ENCODE peak calls at places on chromosomes 7 and 10, in five cellular contexts. One of them, this sample, is unnamed.

GRCh38 chr10:79434816-79435215 is 10.6 kb downstream of the ZCCHC24 start:
- DNase-seq in fibroblast of the conjunctiva: no peak
- DNase-seq in sigmoid colon: peak
- DNase-seq in AG10803: peak
- DNase-seq in effector CD8-positive, alpha-beta T cell: no peak
- DNase-seq in this sample: peak

GRCh38 chr10:24469993-24470392 is 253.7 kb downstream of the ARHGAP21 start:
- DNase-seq in AG10803: no peak
- DNase-seq in fibroblast of the conjunctiva: no peak
- DNase-seq in sigmoid colon: no peak
- DNase-seq in effector CD8-positive, alpha-beta T cell: no peak
- DNase-seq in this sample: no peak

GRCh38 chr10:4740471-4740870 is 85.5 kb upstream of the AKR1E2 start:
- DNase-seq in sigmoid colon: no peak
- DNase-seq in effector CD8-positive, alpha-beta T cell: no peak
- DNase-seq in AG10803: no peak
- DNase-seq in fibroblast of the conjunctiva: no peak
- DNase-seq in this sample: no peak

GRCh38 chr7:3259711-3260424 is 41.2 kb upstream of the SDK1 start:
- DNase-seq in sigmoid colon: no peak
- DNase-seq in fibroblast of the conjunctiva: no peak
- DNase-seq in effector CD8-positive, alpha-beta T cell: no peak
- DNase-seq in AG10803: no peak
- DNase-seq in this sample: no peak

GRCh38 chr10:110008518-110009339 is 945 bp downstream of the ADD3 start:
- DNase-seq in fibroblast of the conjunctiva: no peak
- DNase-seq in effector CD8-positive, alpha-beta T cell: peak
- DNase-seq in sigmoid colon: no peak
- DNase-seq in AG10803: no peak
- DNase-seq in this sample: peak

GRCh38 chr7:1675673-1676549 is 5.8 kb downstream of the ELFN1 start:
- DNase-seq in AG10803: no peak
- DNase-seq in effector CD8-positive, alpha-beta T cell: no peak
- DNase-seq in fibroblast of the conjunctiva: no peak
- DNase-seq in sigmoid colon: peak
- DNase-seq in this sample: no peak

GRCh38 chr10:112375721-112376577 is 2.0 kb downstream of the ACSL5 start:
- DNase-seq in effector CD8-positive, alpha-beta T cell: peak
- DNase-seq in AG10803: peak
- DNase-seq in fibroblast of the conjunctiva: peak
- DNase-seq in sigmoid colon: peak
- DNase-seq in this sample: no peak

GRCh38 chr7:129790136-129790535 is 162.6 kb downstream of the UBE2H start:
- DNase-seq in sigmoid colon: no peak
- DNase-seq in effector CD8-positive, alpha-beta T cell: no peak
- DNase-seq in AG10803: peak
- DNase-seq in fibroblast of the conjunctiva: no peak
- DNase-seq in this sample: no peak

GRCh38 chr10:95266674-95267095 is 24.1 kb downstream of the PDLIM1 start:
- DNase-seq in fibroblast of the conjunctiva: peak
- DNase-seq in AG10803: peak
- DNase-seq in effector CD8-positive, alpha-beta T cell: no peak
- DNase-seq in sigmoid colon: no peak
- DNase-seq in this sample: peak

GRCh38 chr10:114623661-114624294 is 34.3 kb downstream of the ABLIM1 start:
- DNase-seq in AG10803: peak
- DNase-seq in effector CD8-positive, alpha-beta T cell: no peak
- DNase-seq in sigmoid colon: no peak
- DNase-seq in fibroblast of the conjunctiva: no peak
- DNase-seq in this sample: no peak

GRCh38 chr10:122796796-122797195 is 48.9 kb downstream of the CUZD1 start:
- DNase-seq in sigmoid colon: no peak
- DNase-seq in effector CD8-positive, alpha-beta T cell: no peak
- DNase-seq in fibroblast of the conjunctiva: no peak
- DNase-seq in AG10803: no peak
- DNase-seq in this sample: no peak

GRCh38 chr10:104098360-104098925 is 12.8 kb upstream of the COL17A1 start:
- DNase-seq in effector CD8-positive, alpha-beta T cell: no peak
- DNase-seq in sigmoid colon: no peak
- DNase-seq in AG10803: peak
- DNase-seq in fibroblast of the conjunctiva: no peak
- DNase-seq in this sample: no peak

GRCh38 chr7:106064836-106065559 is 47.1 kb downstream of the SYPL1 start:
- DNase-seq in AG10803: peak
- DNase-seq in sigmoid colon: peak
- DNase-seq in effector CD8-positive, alpha-beta T cell: no peak
- DNase-seq in fibroblast of the conjunctiva: peak
- DNase-seq in this sample: no peak

GRCh38 chr7:76514926-76515325 is 4.6 kb downstream of the UPK3B start:
- DNase-seq in fibroblast of the conjunctiva: no peak
- DNase-seq in sigmoid colon: no peak
- DNase-seq in AG10803: no peak
- DNase-seq in effector CD8-positive, alpha-beta T cell: no peak
- DNase-seq in this sample: no peak

GRCh38 chr10:86961481-86962091 is 3.2 kb downstream of the SNCG start:
- DNase-seq in fibroblast of the conjunctiva: no peak
- DNase-seq in AG10803: no peak
- DNase-seq in effector CD8-positive, alpha-beta T cell: no peak
- DNase-seq in sigmoid colon: peak
- DNase-seq in this sample: no peak

GRCh38 chr10:4569132-4569531 is 256.9 kb upstream of the AKR1E2 start:
- DNase-seq in effector CD8-positive, alpha-beta T cell: no peak
- DNase-seq in AG10803: no peak
- DNase-seq in sigmoid colon: no peak
- DNase-seq in fibroblast of the conjunctiva: no peak
- DNase-seq in this sample: no peak

GRCh38 chr7:28458732-28459131 is 46.4 kb downstream of the CREB5 start:
- DNase-seq in AG10803: no peak
- DNase-seq in effector CD8-positive, alpha-beta T cell: no peak
- DNase-seq in fibroblast of the conjunctiva: peak
- DNase-seq in sigmoid colon: no peak
- DNase-seq in this sample: peak

GRCh38 chr7:16657656-16658279 is 11.8 kb downstream of the BZW2 start:
- DNase-seq in AG10803: peak
- DNase-seq in fibroblast of the conjunctiva: peak
- DNase-seq in sigmoid colon: no peak
- DNase-seq in effector CD8-positive, alpha-beta T cell: no peak
- DNase-seq in this sample: peak

GRCh38 chr10:28532223-28532508 is 752 bp upstream of the WAC start:
- DNase-seq in sigmoid colon: no peak
- DNase-seq in fibroblast of the conjunctiva: peak
- DNase-seq in effector CD8-positive, alpha-beta T cell: peak
- DNase-seq in AG10803: peak
- DNase-seq in this sample: peak

GRCh38 chr7:81501220-81501619 is 268.6 kb downstream of the HGF start:
- DNase-seq in AG10803: peak
- DNase-seq in effector CD8-positive, alpha-beta T cell: no peak
- DNase-seq in sigmoid colon: no peak
- DNase-seq in fibroblast of the conjunctiva: peak
- DNase-seq in this sample: no peak

GRCh38 chr10:79405221-79405994 is 40.0 kb downstream of the ZCCHC24 start:
- DNase-seq in sigmoid colon: peak
- DNase-seq in fibroblast of the conjunctiva: no peak
- DNase-seq in AG10803: no peak
- DNase-seq in effector CD8-positive, alpha-beta T cell: no peak
- DNase-seq in this sample: no peak

GRCh38 chr7:102836206-102836938 is 76.4 kb upstream of the LRRC17 start:
- DNase-seq in sigmoid colon: no peak
- DNase-seq in AG10803: peak
- DNase-seq in effector CD8-positive, alpha-beta T cell: no peak
- DNase-seq in fibroblast of the conjunctiva: peak
- DNase-seq in this sample: no peak

GRCh38 chr10:130491698-130492050 is 355.5 kb downstream of the GLRX3 start:
- DNase-seq in fibroblast of the conjunctiva: no peak
- DNase-seq in AG10803: no peak
- DNase-seq in sigmoid colon: peak
- DNase-seq in effector CD8-positive, alpha-beta T cell: no peak
- DNase-seq in this sample: no peak

GRCh38 chr10:6864142-6864541 is 284.1 kb upstream of the PRKCQ start:
- DNase-seq in effector CD8-positive, alpha-beta T cell: no peak
- DNase-seq in fibroblast of the conjunctiva: no peak
- DNase-seq in sigmoid colon: no peak
- DNase-seq in AG10803: no peak
- DNase-seq in this sample: no peak

GRCh38 chr7:13834328-13834761 is 155.1 kb downstream of the ETV1 start:
- DNase-seq in fibroblast of the conjunctiva: no peak
- DNase-seq in AG10803: peak
- DNase-seq in effector CD8-positive, alpha-beta T cell: no peak
- DNase-seq in sigmoid colon: no peak
- DNase-seq in this sample: no peak

GRCh38 chr10:45308707-45309106 is 6.7 kb downstream of the OR13A1 start:
- DNase-seq in effector CD8-positive, alpha-beta T cell: no peak
- DNase-seq in fibroblast of the conjunctiva: no peak
- DNase-seq in sigmoid colon: no peak
- DNase-seq in AG10803: no peak
- DNase-seq in this sample: peak

GRCh38 chr7:17152698-17153097 is 145.8 kb upstream of the AHR start:
- DNase-seq in fibroblast of the conjunctiva: no peak
- DNase-seq in sigmoid colon: no peak
- DNase-seq in effector CD8-positive, alpha-beta T cell: no peak
- DNase-seq in AG10803: no peak
- DNase-seq in this sample: no peak

GRCh38 chr7:116557066-116557585 is 32.3 kb downstream of the CAV1 start:
- DNase-seq in fibroblast of the conjunctiva: no peak
- DNase-seq in effector CD8-positive, alpha-beta T cell: no peak
- DNase-seq in AG10803: no peak
- DNase-seq in sigmoid colon: no peak
- DNase-seq in this sample: no peak

GRCh38 chr10:72480861-72481260 is 126.1 kb upstream of the DNAJB12 start:
- DNase-seq in AG10803: no peak
- DNase-seq in fibroblast of the conjunctiva: no peak
- DNase-seq in effector CD8-positive, alpha-beta T cell: no peak
- DNase-seq in sigmoid colon: no peak
- DNase-seq in this sample: no peak

This sample was measured in K562.